ENCODE peak calls at places on chromosomes 5 and 9, in ten cellular contexts. D is aorta; V is HTR-8/SVneo; F is GDM1; Z is T-cell; B is ELR; U is activated CD4-positive, CD25-positive, alpha-beta regulatory T cell treated with anti-CD3 and anti-CD28 coated beads, Interleukin-2, amount 50 U/mL, for 16 hours; A is right cardiac atrium; Y is ACHN; W is NB4. N is an unnamed sample.

GRCh38 chr5:102715405-102715804 is 39.7 kb upstream of the PAM start:
- DNase-seq in W (no peak), Y (peak; percentile 2), Z (no peak), A (no peak), V (peak; percentile 35), D (no peak), B (peak; percentile 92), F (no peak), U (no peak), N (peak; percentile 64)

GRCh38 chr5:38921174-38921573 is 75.4 kb downstream of the OSMR start:
- DNase-seq in Y (peak; percentile 2), V (no peak), D (no peak), B (peak; percentile 25), U (no peak), A (peak; percentile 46), F (no peak), Z (no peak), W (peak; percentile 16), N (no peak)

GRCh38 chr5:107979272-107979671 is 308.5 kb upstream of the EFNA5 start:
- DNase-seq in F (no peak), V (no peak), A (peak; percentile 47), D (no peak), B (no peak), U (no peak), W (no peak), Z (no peak), Y (no peak), N (no peak)

GRCh38 chr9:110254500-110254899 is 1.8 kb downstream of the TXN start:
- DNase-seq in Y (no peak), A (no peak), V (no peak), Z (no peak), W (no peak), D (no peak), B (no peak), U (no peak), F (no peak), N (no peak)

GRCh38 chr5:141880961-141881801 is 3.0 kb upstream of the PCDH1 start:
- DNase-seq in V (no peak), D (no peak), W (no peak), A (no peak), B (no peak), Y (no peak), F (no peak), U (no peak), Z (no peak), N (no peak)

GRCh38 chr9:1647776-1648175 is 367.4 kb upstream of the SMARCA2 start:
- DNase-seq in Z (no peak), V (no peak), Y (peak; percentile 26), U (no peak), W (no peak), A (no peak), F (no peak), D (no peak), B (peak; percentile 29), N (no peak)

GRCh38 chr9:93577045-93577939 is 908 bp downstream of the PHF2 start:
- DNase-seq in W (peak; percentile 47), Y (no peak), F (no peak), U (no peak), D (peak; percentile 84), B (peak; percentile 45), V (no peak), A (peak; percentile 83), Z (peak; percentile 23), N (no peak)

GRCh38 chr5:171365351-171365750 is 22.3 kb upstream of the NPM1 start:
- DNase-seq in F (no peak), V (no peak), Y (peak; percentile 13), U (no peak), Z (no peak), D (peak; percentile 8), W (peak; percentile 53), B (peak; percentile 66), A (no peak), N (no peak)

GRCh38 chr5:149641000-149641576 is 59.8 kb downstream of the ARHGEF37 start:
- DNase-seq in V (no peak), U (no peak), Y (no peak), A (no peak), Z (no peak), B (no peak), W (peak; percentile 66), D (no peak), F (no peak), N (no peak)

GRCh38 chr9:127035948-127036347 is 86.5 kb downstream of the ANGPTL2 start:
- DNase-seq in F (no peak), V (no peak), Y (no peak), W (no peak), D (peak; percentile 79), Z (no peak), U (no peak), A (peak; percentile 92), B (no peak), N (no peak)

GRCh38 chr5:31153523-31153922 is 40.0 kb upstream of the CDH6 start:
- DNase-seq in B (no peak), U (no peak), F (no peak), W (peak; percentile 44), V (no peak), D (no peak), A (no peak), Z (no peak), Y (no peak), N (peak; percentile 25)

GRCh38 chr9:125540497-125540896 is 166.5 kb downstream of the MAPKAP1 start:
- DNase-seq in B (peak; percentile 57), Y (peak; percentile 66), F (no peak), W (no peak), D (no peak), U (no peak), V (no peak), A (no peak), Z (no peak), N (no peak)

GRCh38 chr5:173786296-173787187 is 101.6 kb upstream of the CPEB4 start:
- DNase-seq in U (no peak), Y (no peak), F (no peak), B (no peak), W (peak; percentile 66), V (no peak), A (no peak), D (no peak), Z (no peak), N (no peak)

GRCh38 chr9:127180457-127181314 is 58.3 kb upstream of the ANGPTL2 start:
- DNase-seq in D (peak; percentile 59), Z (no peak), Y (no peak), A (peak; percentile 15), W (no peak), V (no peak), U (no peak), B (no peak), F (no peak), N (no peak)

GRCh38 chr5:134227259-134227658 is 1.4 kb upstream of the PPP2CA start:
- DNase-seq in V (no peak), B (peak; percentile 31), D (no peak), U (no peak), A (no peak), Z (peak; percentile 1), Y (no peak), W (peak; percentile 28), F (no peak), N (no peak)

GRCh38 chr9:113593682-113594281 is 130.3 kb downstream of the RGS3 start:
- DNase-seq in D (peak; percentile 97), Z (no peak), B (peak; percentile 99), A (peak; percentile 99), V (peak; percentile 93), F (peak; percentile 92), Y (peak; percentile 97), W (peak; percentile 89), U (no peak), N (peak; percentile 95)

GRCh38 chr5:102666164-102666951 is 88.7 kb upstream of the PAM start:
- DNase-seq in W (no peak), U (no peak), F (no peak), Z (no peak), D (no peak), B (no peak), Y (no peak), V (no peak), A (no peak), N (peak; percentile 23)

GRCh38 chr9:133631111-133631510 is 5.1 kb upstream of the DBH start:
- DNase-seq in Y (no peak), F (no peak), Z (no peak), W (no peak), U (no peak), V (no peak), B (no peak), D (no peak), A (no peak), N (no peak)

GRCh38 chr9:7376838-7377237 is 422.7 kb downstream of the DMAC1 start:
- DNase-seq in V (no peak), D (no peak), F (no peak), Y (no peak), A (no peak), U (no peak), W (no peak), B (no peak), Z (no peak), N (no peak)

GRCh38 chr5:141838326-141839014 is 39.7 kb downstream of the PCDH1 start:
- DNase-seq in A (no peak), Y (no peak), Z (no peak), D (no peak), F (no peak), V (no peak), U (no peak), B (no peak), W (no peak), N (no peak)

GRCh38 chr9:111937781-111938426 is 41.3 kb downstream of the UGCG start:
- DNase-seq in B (peak; percentile 40), Y (no peak), W (peak; percentile 79), V (no peak), U (no peak), D (peak; percentile 79), F (no peak), Z (peak; percentile 35), A (peak; percentile 66), N (no peak)

GRCh38 chr5:74167206-74167929 is 473.2 kb downstream of the ENC1 start:
- DNase-seq in Y (peak; percentile 15), F (no peak), U (no peak), V (peak; percentile 43), W (no peak), B (peak; percentile 95), Z (no peak), D (no peak), A (no peak), N (peak; percentile 84)

GRCh38 chr5:37121027-37121426 is 128.1 kb downstream of the CPLANE1 start:
- DNase-seq in Y (no peak), V (no peak), U (no peak), B (no peak), F (peak; percentile 3), A (no peak), W (peak; percentile 53), Z (no peak), D (no peak), N (no peak)

GRCh38 chr9:6852243-6852963 is 94.6 kb downstream of the KDM4C start:
- DNase-seq in Z (no peak), B (peak; percentile 61), F (no peak), U (no peak), V (peak; percentile 21), W (no peak), Y (peak; percentile 51), D (no peak), A (no peak), N (no peak)